ENCODE peak calls at places on chromosomes 4 and X, in nine cellular contexts. One of them, this sample, is unnamed.

GRCh38 chr4:101008503-101008902 is 338.8 kb downstream of the PPP3CA start:
- DNase-seq in SW 1271: no peak
- DNase-seq in CD8-positive, alpha-beta T cell: no peak
- DNase-seq in uterus: no peak
- DNase-seq in stimulated activated CD4-positive, alpha-beta T cell treated with anti-CD3 and anti-CD28 coated beads, Interleukin-12 subunit alpha, Interleukin-12 subunit beta, amount 100 ng/mL, for 48 hours: no peak
- DNase-seq in tibial nerve: no peak
- DNase-seq in bronchial epithelial cell: no peak
- DNase-seq in activated effector memory CD4-positive, alpha-beta T cell treated with Interleukin-2 at 50 U/mL for 16 hours: no peak
- DNase-seq in ACHN: no peak
- DNase-seq in this sample: no peak

GRCh38 chrX:48451708-48452107 is 18.4 kb downstream of the SLC38A5 start:
- DNase-seq in uterus: no peak
- DNase-seq in ACHN: no peak
- DNase-seq in CD8-positive, alpha-beta T cell: no peak
- DNase-seq in tibial nerve: no peak
- DNase-seq in bronchial epithelial cell: no peak
- DNase-seq in activated effector memory CD4-positive, alpha-beta T cell treated with Interleukin-2 at 50 U/mL for 16 hours: no peak
- DNase-seq in stimulated activated CD4-positive, alpha-beta T cell treated with anti-CD3 and anti-CD28 coated beads, Interleukin-12 subunit alpha, Interleukin-12 subunit beta, amount 100 ng/mL, for 48 hours: no peak
- DNase-seq in SW 1271: no peak
- DNase-seq in this sample: no peak

GRCh38 chr4:20137176-20137575 is 114.5 kb upstream of the SLIT2 start:
- DNase-seq in tibial nerve: no peak
- DNase-seq in SW 1271: no peak
- DNase-seq in activated effector memory CD4-positive, alpha-beta T cell treated with Interleukin-2 at 50 U/mL for 16 hours: no peak
- DNase-seq in bronchial epithelial cell: no peak
- DNase-seq in stimulated activated CD4-positive, alpha-beta T cell treated with anti-CD3 and anti-CD28 coated beads, Interleukin-12 subunit alpha, Interleukin-12 subunit beta, amount 100 ng/mL, for 48 hours: no peak
- DNase-seq in CD8-positive, alpha-beta T cell: no peak
- DNase-seq in ACHN: no peak
- DNase-seq in uterus: no peak
- DNase-seq in this sample: no peak

GRCh38 chr4:52789774-52790173 is 38.5 kb upstream of the ERVMER34-1 start:
- DNase-seq in activated effector memory CD4-positive, alpha-beta T cell treated with Interleukin-2 at 50 U/mL for 16 hours: no peak
- DNase-seq in SW 1271: no peak
- DNase-seq in bronchial epithelial cell: no peak
- DNase-seq in uterus: no peak
- DNase-seq in tibial nerve: no peak
- DNase-seq in stimulated activated CD4-positive, alpha-beta T cell treated with anti-CD3 and anti-CD28 coated beads, Interleukin-12 subunit alpha, Interleukin-12 subunit beta, amount 100 ng/mL, for 48 hours: no peak
- DNase-seq in ACHN: no peak
- DNase-seq in CD8-positive, alpha-beta T cell: no peak
- DNase-seq in this sample: no peak

GRCh38 chr4:164937576-164938270 is 39.7 kb downstream of the TRIM61 start:
- DNase-seq in stimulated activated CD4-positive, alpha-beta T cell treated with anti-CD3 and anti-CD28 coated beads, Interleukin-12 subunit alpha, Interleukin-12 subunit beta, amount 100 ng/mL, for 48 hours: no peak
- DNase-seq in ACHN: peak; percentile 4
- DNase-seq in activated effector memory CD4-positive, alpha-beta T cell treated with Interleukin-2 at 50 U/mL for 16 hours: no peak
- DNase-seq in SW 1271: no peak
- DNase-seq in uterus: no peak
- DNase-seq in tibial nerve: peak; percentile 29
- DNase-seq in CD8-positive, alpha-beta T cell: no peak
- DNase-seq in bronchial epithelial cell: peak; percentile 14
- DNase-seq in this sample: no peak

GRCh38 chr4:121720109-121720508 is 23.3 kb upstream of the ANXA5 start:
- DNase-seq in SW 1271: no peak
- DNase-seq in stimulated activated CD4-positive, alpha-beta T cell treated with anti-CD3 and anti-CD28 coated beads, Interleukin-12 subunit alpha, Interleukin-12 subunit beta, amount 100 ng/mL, for 48 hours: no peak
- DNase-seq in activated effector memory CD4-positive, alpha-beta T cell treated with Interleukin-2 at 50 U/mL for 16 hours: no peak
- DNase-seq in bronchial epithelial cell: peak; percentile 33
- DNase-seq in uterus: no peak
- DNase-seq in CD8-positive, alpha-beta T cell: no peak
- DNase-seq in ACHN: no peak
- DNase-seq in tibial nerve: no peak
- DNase-seq in this sample: no peak

GRCh38 chr4:3389879-3390840 is 51.6 kb upstream of the HGFAC start:
- DNase-seq in SW 1271: no peak
- DNase-seq in activated effector memory CD4-positive, alpha-beta T cell treated with Interleukin-2 at 50 U/mL for 16 hours: no peak
- DNase-seq in stimulated activated CD4-positive, alpha-beta T cell treated with anti-CD3 and anti-CD28 coated beads, Interleukin-12 subunit alpha, Interleukin-12 subunit beta, amount 100 ng/mL, for 48 hours: no peak
- DNase-seq in CD8-positive, alpha-beta T cell: no peak
- DNase-seq in bronchial epithelial cell: no peak
- DNase-seq in ACHN: no peak
- DNase-seq in uterus: no peak
- DNase-seq in tibial nerve: no peak
- DNase-seq in this sample: no peak

GRCh38 chrX:66731398-66731797 is 92.5 kb upstream of the EDA2R start:
- DNase-seq in bronchial epithelial cell: peak; percentile 43
- DNase-seq in uterus: no peak
- DNase-seq in SW 1271: peak; percentile 8
- DNase-seq in tibial nerve: no peak
- DNase-seq in CD8-positive, alpha-beta T cell: no peak
- DNase-seq in ACHN: peak; percentile 28
- DNase-seq in stimulated activated CD4-positive, alpha-beta T cell treated with anti-CD3 and anti-CD28 coated beads, Interleukin-12 subunit alpha, Interleukin-12 subunit beta, amount 100 ng/mL, for 48 hours: no peak
- DNase-seq in activated effector memory CD4-positive, alpha-beta T cell treated with Interleukin-2 at 50 U/mL for 16 hours: no peak
- DNase-seq in this sample: peak; percentile 67

GRCh38 chr4:28675582-28675981 is 1814.9 kb downstream of the STIM2 start:
- DNase-seq in bronchial epithelial cell: peak; percentile 65
- DNase-seq in ACHN: no peak
- DNase-seq in CD8-positive, alpha-beta T cell: no peak
- DNase-seq in tibial nerve: no peak
- DNase-seq in activated effector memory CD4-positive, alpha-beta T cell treated with Interleukin-2 at 50 U/mL for 16 hours: no peak
- DNase-seq in uterus: no peak
- DNase-seq in stimulated activated CD4-positive, alpha-beta T cell treated with anti-CD3 and anti-CD28 coated beads, Interleukin-12 subunit alpha, Interleukin-12 subunit beta, amount 100 ng/mL, for 48 hours: no peak
- DNase-seq in SW 1271: no peak
- DNase-seq in this sample: no peak

GRCh38 chrX:30246769-30247489 is at the start of gene MAGEB1:
- DNase-seq in ACHN: no peak
- DNase-seq in CD8-positive, alpha-beta T cell: no peak
- DNase-seq in activated effector memory CD4-positive, alpha-beta T cell treated with Interleukin-2 at 50 U/mL for 16 hours: no peak
- DNase-seq in bronchial epithelial cell: no peak
- DNase-seq in SW 1271: no peak
- DNase-seq in stimulated activated CD4-positive, alpha-beta T cell treated with anti-CD3 and anti-CD28 coated beads, Interleukin-12 subunit alpha, Interleukin-12 subunit beta, amount 100 ng/mL, for 48 hours: no peak
- DNase-seq in tibial nerve: no peak
- DNase-seq in uterus: no peak
- DNase-seq in this sample: no peak

GRCh38 chr4:73705056-73705432 is 35.3 kb upstream of the CXCL8 start:
- DNase-seq in CD8-positive, alpha-beta T cell: no peak
- DNase-seq in bronchial epithelial cell: peak; percentile 82
- DNase-seq in ACHN: peak; percentile 82
- DNase-seq in stimulated activated CD4-positive, alpha-beta T cell treated with anti-CD3 and anti-CD28 coated beads, Interleukin-12 subunit alpha, Interleukin-12 subunit beta, amount 100 ng/mL, for 48 hours: no peak
- DNase-seq in uterus: no peak
- DNase-seq in tibial nerve: no peak
- DNase-seq in activated effector memory CD4-positive, alpha-beta T cell treated with Interleukin-2 at 50 U/mL for 16 hours: no peak
- DNase-seq in SW 1271: peak; percentile 47
- DNase-seq in this sample: no peak

GRCh38 chrX:65034641-65035450 is 58.6 kb upstream of the ZC4H2 start:
- DNase-seq in ACHN: peak; percentile 61
- DNase-seq in stimulated activated CD4-positive, alpha-beta T cell treated with anti-CD3 and anti-CD28 coated beads, Interleukin-12 subunit alpha, Interleukin-12 subunit beta, amount 100 ng/mL, for 48 hours: peak; percentile 76
- DNase-seq in CD8-positive, alpha-beta T cell: peak; percentile 70
- DNase-seq in SW 1271: peak; percentile 80
- DNase-seq in bronchial epithelial cell: peak; percentile 50
- DNase-seq in tibial nerve: peak; percentile 26
- DNase-seq in uterus: peak; percentile 84
- DNase-seq in activated effector memory CD4-positive, alpha-beta T cell treated with Interleukin-2 at 50 U/mL for 16 hours: peak; percentile 70
- DNase-seq in this sample: peak; percentile 62

GRCh38 chrX:72054776-72055495 is 76.8 kb downstream of the RTL5 start:
- DNase-seq in activated effector memory CD4-positive, alpha-beta T cell treated with Interleukin-2 at 50 U/mL for 16 hours: no peak
- DNase-seq in tibial nerve: no peak
- DNase-seq in bronchial epithelial cell: no peak
- DNase-seq in uterus: no peak
- DNase-seq in SW 1271: no peak
- DNase-seq in stimulated activated CD4-positive, alpha-beta T cell treated with anti-CD3 and anti-CD28 coated beads, Interleukin-12 subunit alpha, Interleukin-12 subunit beta, amount 100 ng/mL, for 48 hours: no peak
- DNase-seq in ACHN: no peak
- DNase-seq in CD8-positive, alpha-beta T cell: no peak
- DNase-seq in this sample: no peak

GRCh38 chr4:129043523-129043922 is 49.8 kb downstream of the SCLT1 start:
- DNase-seq in CD8-positive, alpha-beta T cell: no peak
- DNase-seq in bronchial epithelial cell: peak; percentile 13
- DNase-seq in stimulated activated CD4-positive, alpha-beta T cell treated with anti-CD3 and anti-CD28 coated beads, Interleukin-12 subunit alpha, Interleukin-12 subunit beta, amount 100 ng/mL, for 48 hours: no peak
- DNase-seq in SW 1271: no peak
- DNase-seq in activated effector memory CD4-positive, alpha-beta T cell treated with Interleukin-2 at 50 U/mL for 16 hours: no peak
- DNase-seq in uterus: no peak
- DNase-seq in ACHN: peak; percentile 19
- DNase-seq in tibial nerve: no peak
- DNase-seq in this sample: peak; percentile 16

GRCh38 chrX:140712413-140713173 is 3.0 kb downstream of the LINC00632 start:
- DNase-seq in CD8-positive, alpha-beta T cell: peak; percentile 0
- DNase-seq in tibial nerve: no peak
- DNase-seq in activated effector memory CD4-positive, alpha-beta T cell treated with Interleukin-2 at 50 U/mL for 16 hours: peak; percentile 0
- DNase-seq in ACHN: peak; percentile 9
- DNase-seq in SW 1271: no peak
- DNase-seq in bronchial epithelial cell: peak; percentile 8
- DNase-seq in uterus: peak; percentile 30
- DNase-seq in stimulated activated CD4-positive, alpha-beta T cell treated with anti-CD3 and anti-CD28 coated beads, Interleukin-12 subunit alpha, Interleukin-12 subunit beta, amount 100 ng/mL, for 48 hours: peak; percentile 7
- DNase-seq in this sample: no peak

GRCh38 chr4:113943863-113944262 is 35.6 kb downstream of the ARSJ start:
- DNase-seq in activated effector memory CD4-positive, alpha-beta T cell treated with Interleukin-2 at 50 U/mL for 16 hours: no peak
- DNase-seq in stimulated activated CD4-positive, alpha-beta T cell treated with anti-CD3 and anti-CD28 coated beads, Interleukin-12 subunit alpha, Interleukin-12 subunit beta, amount 100 ng/mL, for 48 hours: no peak
- DNase-seq in CD8-positive, alpha-beta T cell: no peak
- DNase-seq in bronchial epithelial cell: no peak
- DNase-seq in ACHN: no peak
- DNase-seq in uterus: no peak
- DNase-seq in SW 1271: no peak
- DNase-seq in tibial nerve: no peak
- DNase-seq in this sample: no peak

GRCh38 chrX:7272301-7272700 is 124.3 kb upstream of the PUDP start:
- DNase-seq in bronchial epithelial cell: no peak
- DNase-seq in tibial nerve: no peak
- DNase-seq in CD8-positive, alpha-beta T cell: no peak
- DNase-seq in SW 1271: no peak
- DNase-seq in activated effector memory CD4-positive, alpha-beta T cell treated with Interleukin-2 at 50 U/mL for 16 hours: no peak
- DNase-seq in stimulated activated CD4-positive, alpha-beta T cell treated with anti-CD3 and anti-CD28 coated beads, Interleukin-12 subunit alpha, Interleukin-12 subunit beta, amount 100 ng/mL, for 48 hours: no peak
- DNase-seq in ACHN: no peak
- DNase-seq in uterus: no peak
- DNase-seq in this sample: no peak

GRCh38 chr4:77911842-77912450 is 49.3 kb downstream of the MRPL1 start:
- DNase-seq in tibial nerve: no peak
- DNase-seq in SW 1271: no peak
- DNase-seq in stimulated activated CD4-positive, alpha-beta T cell treated with anti-CD3 and anti-CD28 coated beads, Interleukin-12 subunit alpha, Interleukin-12 subunit beta, amount 100 ng/mL, for 48 hours: no peak
- DNase-seq in CD8-positive, alpha-beta T cell: no peak
- DNase-seq in uterus: no peak
- DNase-seq in ACHN: no peak
- DNase-seq in bronchial epithelial cell: no peak
- DNase-seq in activated effector memory CD4-positive, alpha-beta T cell treated with Interleukin-2 at 50 U/mL for 16 hours: no peak
- DNase-seq in this sample: no peak

GRCh38 chr4:100742045-100742444 is 224.2 kb upstream of the EMCN start:
- DNase-seq in SW 1271: peak; percentile 17
- DNase-seq in uterus: no peak
- DNase-seq in CD8-positive, alpha-beta T cell: no peak
- DNase-seq in activated effector memory CD4-positive, alpha-beta T cell treated with Interleukin-2 at 50 U/mL for 16 hours: no peak
- DNase-seq in stimulated activated CD4-positive, alpha-beta T cell treated with anti-CD3 and anti-CD28 coated beads, Interleukin-12 subunit alpha, Interleukin-12 subunit beta, amount 100 ng/mL, for 48 hours: no peak
- DNase-seq in ACHN: peak; percentile 54
- DNase-seq in bronchial epithelial cell: peak; percentile 86
- DNase-seq in tibial nerve: no peak
- DNase-seq in this sample: peak; percentile 51

GRCh38 chr4:177434667-177435066 is 7.6 kb downstream of the AGA start:
- DNase-seq in tibial nerve: no peak
- DNase-seq in SW 1271: no peak
- DNase-seq in CD8-positive, alpha-beta T cell: no peak
- DNase-seq in uterus: no peak
- DNase-seq in activated effector memory CD4-positive, alpha-beta T cell treated with Interleukin-2 at 50 U/mL for 16 hours: no peak
- DNase-seq in bronchial epithelial cell: no peak
- DNase-seq in ACHN: no peak
- DNase-seq in stimulated activated CD4-positive, alpha-beta T cell treated with anti-CD3 and anti-CD28 coated beads, Interleukin-12 subunit alpha, Interleukin-12 subunit beta, amount 100 ng/mL, for 48 hours: no peak
- DNase-seq in this sample: no peak

GRCh38 chr4:91471280-91471679 is 832.5 kb upstream of the GRID2 start:
- DNase-seq in SW 1271: no peak
- DNase-seq in CD8-positive, alpha-beta T cell: no peak
- DNase-seq in activated effector memory CD4-positive, alpha-beta T cell treated with Interleukin-2 at 50 U/mL for 16 hours: no peak
- DNase-seq in stimulated activated CD4-positive, alpha-beta T cell treated with anti-CD3 and anti-CD28 coated beads, Interleukin-12 subunit alpha, Interleukin-12 subunit beta, amount 100 ng/mL, for 48 hours: no peak
- DNase-seq in uterus: no peak
- DNase-seq in bronchial epithelial cell: no peak
- DNase-seq in ACHN: no peak
- DNase-seq in tibial nerve: no peak
- DNase-seq in this sample: no peak

GRCh38 chrX:54386314-54386713 is 28.5 kb upstream of the WNK3 start:
- DNase-seq in uterus: no peak
- DNase-seq in CD8-positive, alpha-beta T cell: no peak
- DNase-seq in SW 1271: no peak
- DNase-seq in bronchial epithelial cell: peak; percentile 15
- DNase-seq in stimulated activated CD4-positive, alpha-beta T cell treated with anti-CD3 and anti-CD28 coated beads, Interleukin-12 subunit alpha, Interleukin-12 subunit beta, amount 100 ng/mL, for 48 hours: no peak
- DNase-seq in ACHN: no peak
- DNase-seq in activated effector memory CD4-positive, alpha-beta T cell treated with Interleukin-2 at 50 U/mL for 16 hours: no peak
- DNase-seq in tibial nerve: no peak
- DNase-seq in this sample: no peak

GRCh38 chrX:78514852-78515251 is 144.3 kb downstream of the RTL3 start:
- DNase-seq in stimulated activated CD4-positive, alpha-beta T cell treated with anti-CD3 and anti-CD28 coated beads, Interleukin-12 subunit alpha, Interleukin-12 subunit beta, amount 100 ng/mL, for 48 hours: no peak
- DNase-seq in ACHN: no peak
- DNase-seq in activated effector memory CD4-positive, alpha-beta T cell treated with Interleukin-2 at 50 U/mL for 16 hours: no peak
- DNase-seq in uterus: no peak
- DNase-seq in SW 1271: no peak
- DNase-seq in bronchial epithelial cell: peak; percentile 90
- DNase-seq in tibial nerve: no peak
- DNase-seq in CD8-positive, alpha-beta T cell: no peak
- DNase-seq in this sample: peak; percentile 30

GRCh38 chr4:159006202-159006601 is 96.7 kb upstream of the RAPGEF2 start:
- DNase-seq in ACHN: no peak
- DNase-seq in stimulated activated CD4-positive, alpha-beta T cell treated with anti-CD3 and anti-CD28 coated beads, Interleukin-12 subunit alpha, Interleukin-12 subunit beta, amount 100 ng/mL, for 48 hours: no peak
- DNase-seq in CD8-positive, alpha-beta T cell: no peak
- DNase-seq in bronchial epithelial cell: peak; percentile 99
- DNase-seq in activated effector memory CD4-positive, alpha-beta T cell treated with Interleukin-2 at 50 U/mL for 16 hours: no peak
- DNase-seq in uterus: no peak
- DNase-seq in tibial nerve: no peak
- DNase-seq in SW 1271: no peak
- DNase-seq in this sample: no peak

GRCh38 chr4:23991444-23991843 is 101.6 kb upstream of the PPARGC1A start:
- DNase-seq in ACHN: no peak
- DNase-seq in tibial nerve: no peak
- DNase-seq in CD8-positive, alpha-beta T cell: no peak
- DNase-seq in uterus: no peak
- DNase-seq in SW 1271: no peak
- DNase-seq in activated effector memory CD4-positive, alpha-beta T cell treated with Interleukin-2 at 50 U/mL for 16 hours: no peak
- DNase-seq in stimulated activated CD4-positive, alpha-beta T cell treated with anti-CD3 and anti-CD28 coated beads, Interleukin-12 subunit alpha, Interleukin-12 subunit beta, amount 100 ng/mL, for 48 hours: no peak
- DNase-seq in bronchial epithelial cell: no peak
- DNase-seq in this sample: no peak

GRCh38 chr4:80471701-80472100 is 136.2 kb downstream of the CFAP299 start:
- DNase-seq in SW 1271: no peak
- DNase-seq in ACHN: no peak
- DNase-seq in activated effector memory CD4-positive, alpha-beta T cell treated with Interleukin-2 at 50 U/mL for 16 hours: no peak
- DNase-seq in stimulated activated CD4-positive, alpha-beta T cell treated with anti-CD3 and anti-CD28 coated beads, Interleukin-12 subunit alpha, Interleukin-12 subunit beta, amount 100 ng/mL, for 48 hours: no peak
- DNase-seq in bronchial epithelial cell: peak; percentile 36
- DNase-seq in uterus: no peak
- DNase-seq in CD8-positive, alpha-beta T cell: no peak
- DNase-seq in tibial nerve: no peak
- DNase-seq in this sample: peak; percentile 71

GRCh38 chr4:114659386-114660008 is 60.9 kb downstream of the UGT8 start:
- DNase-seq in bronchial epithelial cell: peak; percentile 77
- DNase-seq in ACHN: peak; percentile 75
- DNase-seq in stimulated activated CD4-positive, alpha-beta T cell treated with anti-CD3 and anti-CD28 coated beads, Interleukin-12 subunit alpha, Interleukin-12 subunit beta, amount 100 ng/mL, for 48 hours: peak; percentile 5
- DNase-seq in tibial nerve: peak; percentile 59
- DNase-seq in CD8-positive, alpha-beta T cell: peak; percentile 1
- DNase-seq in uterus: no peak
- DNase-seq in SW 1271: peak; percentile 46
- DNase-seq in activated effector memory CD4-positive, alpha-beta T cell treated with Interleukin-2 at 50 U/mL for 16 hours: no peak
- DNase-seq in this sample: peak; percentile 88